ENCODE peak calls at places on chromosomes 2 and 18, in seven cellular contexts. N, G, C, E, F, Z and U are unnamed samples.

GRCh38 chr18:8620845-8621244 is 11.6 kb downstream of the RAB12 start:
- DNase-seq in F (no peak), Z (no peak), E (no peak), G (no peak), C (no peak), N (no peak), U (no peak)

GRCh38 chr18:80023173-80023572 is 11.1 kb upstream of the RBFA start:
- DNase-seq in F (no peak), N (no peak), E (no peak), G (no peak), Z (no peak), C (no peak), U (no peak)

GRCh38 chr18:39939209-39939608 is 2015.8 kb upstream of the PIK3C3 start:
- DNase-seq in G (no peak), Z (no peak), C (no peak), F (no peak), E (no peak), N (no peak), U (no peak)

GRCh38 chr2:12651661-12652060 is 65.1 kb upstream of the TRIB2 start:
- DNase-seq in C (no peak), G (no peak), N (no peak), Z (no peak), F (no peak), E (no peak), U (no peak)

GRCh38 chr2:66771359-66771978 is 336.5 kb downstream of the MEIS1 start:
- DNase-seq in N (no peak), F (no peak), Z (no peak), G (no peak), E (no peak), C (no peak), U (no peak)

GRCh38 chr2:15979051-15979758 is 38.9 kb downstream of the MYCN start:
- DNase-seq in G (no peak), F (peak; percentile 47), Z (no peak), C (no peak), N (no peak), E (no peak), U (no peak)

GRCh38 chr2:9820020-9820973 is 23.0 kb upstream of the TAF1B start:
- DNase-seq in E (no peak), N (no peak), F (peak; percentile 55), C (peak; percentile 75), G (no peak), Z (no peak), U (peak; percentile 48)

GRCh38 chr2:120740765-120741513 is 5.3 kb downstream of the GLI2 start:
- DNase-seq in N (no peak), G (no peak), E (no peak), C (no peak), F (peak; percentile 83), Z (no peak), U (no peak)

GRCh38 chr2:176178271-176178806 is 10.1 kb upstream of the HOXD1 start:
- DNase-seq in E (no peak), N (no peak), C (no peak), Z (no peak), F (no peak), G (peak; percentile 78), U (no peak)

GRCh38 chr2:109562421-109562820 is 51.3 kb downstream of the SEPTIN10 start:
- DNase-seq in G (no peak), E (no peak), Z (peak; percentile 5), C (peak; percentile 50), F (no peak), N (no peak), U (no peak)

GRCh38 chr18:29737620-29738019 is 1304.9 kb downstream of the DSC3 start:
- DNase-seq in G (no peak), E (no peak), Z (no peak), C (no peak), F (no peak), N (no peak), U (no peak)

GRCh38 chr2:8303322-8303832 is 378.5 kb upstream of the ID2 start:
- DNase-seq in G (no peak), E (peak; percentile 67), Z (peak; percentile 48), C (no peak), N (peak; percentile 33), F (no peak), U (peak; percentile 88)

GRCh38 chr18:28767201-28767600 is 590.3 kb upstream of the CDH2 start:
- DNase-seq in N (no peak), C (peak; percentile 9), E (no peak), Z (no peak), G (no peak), F (no peak), U (no peak)

GRCh38 chr2:231047270-231047921 is 9.3 kb upstream of the PSMD1 start:
- DNase-seq in F (no peak), N (no peak), E (no peak), C (no peak), Z (no peak), G (no peak), U (no peak)

GRCh38 chr2:233153146-233153798 is 93.1 kb downstream of the INPP5D start:
- DNase-seq in C (no peak), Z (no peak), N (no peak), F (no peak), G (no peak), E (no peak), U (no peak)

GRCh38 chr2:71498261-71498701 is 44.9 kb downstream of the DYSF start:
- DNase-seq in E (no peak), N (no peak), G (no peak), C (peak; percentile 97), F (peak; percentile 62), Z (no peak), U (no peak)

GRCh38 chr2:173962036-173962435 is 3.1 kb downstream of the SP3 start:
- DNase-seq in E (no peak), C (no peak), G (no peak), Z (no peak), F (no peak), N (no peak), U (no peak)

GRCh38 chr18:33113421-33113820 is 327.1 kb downstream of the CCDC178 start:
- DNase-seq in G (no peak), E (no peak), C (no peak), F (no peak), N (no peak), Z (no peak), U (no peak)

GRCh38 chr18:60446821-60447220 is 74.2 kb upstream of the MC4R start:
- DNase-seq in Z (no peak), E (no peak), C (peak; percentile 22), G (no peak), N (no peak), F (no peak), U (no peak)

GRCh38 chr2:235979753-235980459 is 188.3 kb downstream of the GBX2 start:
- DNase-seq in E (no peak), F (peak; percentile 4), N (no peak), Z (no peak), G (peak; percentile 91), C (no peak), U (no peak)

GRCh38 chr18:13614701-13615288 is 111.6 kb downstream of the FAM210A start:
- DNase-seq in C (no peak), E (peak; percentile 42), F (no peak), G (no peak), Z (peak; percentile 19), N (no peak), U (no peak)

GRCh38 chr2:36374586-36374985 is 19.0 kb downstream of the CRIM1 start:
- DNase-seq in Z (no peak), F (no peak), E (no peak), N (no peak), C (no peak), G (no peak), U (no peak)

GRCh38 chr2:180761224-180761623 is 219.2 kb upstream of the UBE2E3 start:
- DNase-seq in N (no peak), E (no peak), G (no peak), F (no peak), C (peak; percentile 77), Z (no peak), U (no peak)

GRCh38 chr2:138447889-138448570 is 53.5 kb upstream of the SPOPL start:
- DNase-seq in E (no peak), G (no peak), N (no peak), C (no peak), F (no peak), Z (no peak), U (no peak)

GRCh38 chr2:17107131-17107530 is 411.1 kb downstream of the RAD51AP2 start:
- DNase-seq in G (no peak), F (no peak), C (peak; percentile 28), E (no peak), Z (no peak), N (no peak), U (no peak)

GRCh38 chr18:11163668-11164067 is 14.3 kb upstream of the PIEZO2 start:
- DNase-seq in N (no peak), F (no peak), Z (no peak), E (no peak), G (no peak), C (no peak), U (peak; percentile 54)

GRCh38 chr2:70964596-70965386 is 13.6 kb upstream of the ANKRD53 start:
- DNase-seq in N (peak; percentile 81), G (no peak), F (peak; percentile 92), E (peak; percentile 70), Z (peak; percentile 78), C (peak; percentile 28), U (peak; percentile 80)

GRCh38 chr2:88959480-88960204 is 268.2 kb downstream of the RPIA start:
- DNase-seq in Z (no peak), C (no peak), F (no peak), G (no peak), N (no peak), E (no peak), U (no peak)

GRCh38 chr2:47091118-47091517 is 64.0 kb downstream of the STPG4 start:
- DNase-seq in G (no peak), E (no peak), C (peak; percentile 28), F (no peak), Z (no peak), N (no peak), U (no peak)